ENCODE peak calls at places on chromosome 20, in nine cellular contexts. Z is NCI-H1105 treated with DMSO at 0.1 percent for 48 hours; S is dermis microvascular lymphatic vessel endothelial cell; K is stimulated activated CD4-positive, alpha-beta T cell treated with anti-CD3 and anti-CD28 coated beads, Interleukin-1b, Interleukin-23, amount 100 ng/mL, for 1 hour; A is stimulated activated CD8-positive, alpha-beta memory T cell treated with anti-CD3 and anti-CD28 coated beads, Interleukin-2, amount 100 ng/mL, for 48 hours; U is body of pancreas; T is activated naive CD4-positive, alpha-beta T cell; O is heart right ventricle; N is LoVo. H is an unnamed sample.

GRCh38 chr20:36472656-36473071 is 68.7 kb upstream of the MYL9 start:
- DNase-seq in Z (no peak), S (no peak), K (no peak), A (no peak), U (peak; percentile 72), T (no peak), O (peak; percentile 43), N (peak; percentile 51), H (no peak)

GRCh38 chr20:21106171-21106694 is at the start of gene LINC00237:
- DNase-seq in Z (no peak), S (no peak), K (no peak), A (no peak), U (no peak), T (no peak), O (no peak), N (no peak), H (no peak)

GRCh38 chr20:29873946-29874345 is 1383.5 kb upstream of the DEFB115 start:
- DNase-seq in Z (peak; percentile 53), S (no peak), K (no peak), A (peak; percentile 34), U (peak; percentile 53), T (no peak), O (no peak), N (peak; percentile 16), H (no peak)

GRCh38 chr20:25361287-25361683 is 29.4 kb downstream of the ABHD12 start:
- DNase-seq in Z (no peak), S (no peak), K (no peak), A (no peak), U (no peak), T (no peak), O (no peak), N (no peak), H (no peak)

GRCh38 chr20:53900380-53900999 is 169.9 kb downstream of the BCAS1 start:
- DNase-seq in Z (no peak), S (peak; percentile 72), K (no peak), A (no peak), U (no peak), T (no peak), O (no peak), N (no peak), H (no peak)

GRCh38 chr20:44056010-44056698 is 130.8 kb downstream of the JPH2 start:
- DNase-seq in Z (peak; percentile 19), S (peak; percentile 33), K (peak; percentile 32), A (peak; percentile 36), U (no peak), T (no peak), O (no peak), N (peak; percentile 16), H (peak; percentile 74)

GRCh38 chr20:37566590-37567330 is 39.1 kb upstream of the BLCAP start:
- DNase-seq in Z (no peak), S (no peak), K (no peak), A (no peak), U (no peak), T (no peak), O (no peak), N (no peak), H (no peak)

GRCh38 chr20:910132-910839 is 5.8 kb downstream of the ANGPT4 start:
- DNase-seq in Z (no peak), S (no peak), K (no peak), A (no peak), U (no peak), T (no peak), O (no peak), N (no peak), H (no peak)

GRCh38 chr20:37328149-37328945 is 17.6 kb upstream of the SRC start:
- DNase-seq in Z (no peak), S (no peak), K (no peak), A (no peak), U (no peak), T (no peak), O (no peak), N (no peak), H (no peak)

GRCh38 chr20:46588532-46589509 is 38.4 kb upstream of the OCSTAMP start:
- DNase-seq in Z (no peak), S (no peak), K (no peak), A (no peak), U (peak; percentile 19), T (no peak), O (no peak), N (no peak), H (no peak)

GRCh38 chr20:59733326-59733725 is 129.0 kb downstream of the PHACTR3 start:
- DNase-seq in Z (no peak), S (no peak), K (no peak), A (no peak), U (no peak), T (no peak), O (no peak), N (no peak), H (no peak)

GRCh38 chr20:41717464-41717863 is 99.3 kb upstream of the CHD6 start:
- DNase-seq in Z (peak; percentile 94), S (no peak), K (no peak), A (no peak), U (no peak), T (no peak), O (no peak), N (no peak), H (no peak)

GRCh38 chr20:297925-298754 is 770 bp downstream of the ZCCHC3 start:
- DNase-seq in Z (peak; percentile 63), S (no peak), K (no peak), A (peak; percentile 25), U (peak; percentile 71), T (no peak), O (peak; percentile 74), N (peak; percentile 58), H (peak; percentile 39)

GRCh38 chr20:4068708-4069107 is 53.4 kb upstream of the RNF24 start:
- DNase-seq in Z (no peak), S (no peak), K (no peak), A (no peak), U (no peak), T (no peak), O (no peak), N (no peak), H (no peak)

GRCh38 chr20:22523499-22524392 is 60.6 kb downstream of the FOXA2 start:
- DNase-seq in Z (no peak), S (no peak), K (no peak), A (no peak), U (peak; percentile 85), T (no peak), O (no peak), N (peak; percentile 29), H (no peak)

GRCh38 chr20:22775671-22776139 is 191.3 kb upstream of the FOXA2 start:
- DNase-seq in Z (no peak), S (peak; percentile 34), K (no peak), A (no peak), U (no peak), T (no peak), O (no peak), N (peak; percentile 48), H (peak; percentile 56)

GRCh38 chr20:19077370-19078220 is 134.8 kb upstream of the SLC24A3 start:
- DNase-seq in Z (no peak), S (no peak), K (no peak), A (no peak), U (no peak), T (no peak), O (no peak), N (no peak), H (no peak)

H was measured in HTR-8/SVneo.